ENCODE peak calls at places on chromosomes 4 and X, in ten cellular contexts. L is left lobe of liver; D is pancreas; N is hepatocyte; V is EL; R is AG04449; T is testis; E is HTR-8/SVneo; Y is kidney epithelial cell; F is stimulated activated CD4-positive, alpha-beta T cell treated with anti-CD3 and anti-CD28 coated beads, Interleukin-2, amount 100 ng/mL, for 48 hours. S is an unnamed sample.

GRCh38 chrX:34655496-34656258 is 1.4 kb downstream of the TMEM47 start:
- DNase-seq in L (no peak), D (no peak), N (no peak), V (peak), R (no peak), T (no peak), E (no peak), Y (no peak), F (no peak), S (peak)

GRCh38 chr4:108738307-108738706 is 24.5 kb downstream of the ETNPPL start:
- DNase-seq in L (no peak), D (no peak), N (no peak), V (peak), R (no peak), T (no peak), E (no peak), Y (no peak), F (no peak), S (no peak)

GRCh38 chrX:104137496-104137895 is 19.3 kb downstream of the SLC25A53 start:
- DNase-seq in L (no peak), D (no peak), N (no peak), V (peak), R (no peak), T (peak), E (no peak), Y (no peak), F (no peak), S (peak)

GRCh38 chr4:150006197-150006596 is 72.0 kb upstream of the DCLK2 start:
- DNase-seq in L (no peak), D (no peak), N (no peak), V (peak), R (no peak), T (no peak), E (no peak), Y (no peak), F (no peak), S (no peak)

GRCh38 chr4:88706574-88706973 is 8.9 kb upstream of the NAP1L5 start:
- DNase-seq in L (no peak), D (no peak), N (peak), V (peak), R (no peak), T (peak), E (peak), Y (no peak), F (no peak), S (peak)

GRCh38 chr4:8274772-8275241 is 5.3 kb downstream of the HTRA3 start:
- DNase-seq in L (peak), D (peak), N (peak), V (peak), R (peak), T (peak), E (peak), Y (no peak), F (no peak), S (peak)

GRCh38 chr4:105837037-105837436 is 58.2 kb upstream of the NPNT start:
- DNase-seq in L (no peak), D (no peak), N (no peak), V (no peak), R (no peak), T (no peak), E (no peak), Y (no peak), F (no peak), S (no peak)

GRCh38 chr4:178937130-178937529 is 1494.9 kb upstream of the AGA start:
- DNase-seq in L (no peak), D (no peak), N (no peak), V (no peak), R (no peak), T (no peak), E (peak), Y (no peak), F (no peak), S (no peak)

GRCh38 chr4:96016615-96017299 is 176.9 kb downstream of the PDHA2 start:
- DNase-seq in L (no peak), D (no peak), N (peak), V (no peak), R (no peak), T (no peak), E (no peak), Y (no peak), F (no peak), S (no peak)

GRCh38 chr4:98469776-98470175 is 188.6 kb downstream of the TSPAN5 start:
- DNase-seq in L (no peak), D (no peak), N (no peak), V (peak), R (no peak), T (no peak), E (no peak), Y (no peak), F (no peak), S (no peak)

GRCh38 chr4:10722957-10723356 is 38.4 kb upstream of the CLNK start:
- DNase-seq in L (no peak), D (no peak), N (no peak), V (no peak), R (no peak), T (no peak), E (no peak), Y (no peak), F (no peak), S (no peak)

GRCh38 chr4:7822858-7823257 is 116.8 kb downstream of the AFAP1 start:
- DNase-seq in L (no peak), D (no peak), N (no peak), V (no peak), R (no peak), T (no peak), E (no peak), Y (no peak), F (no peak), S (no peak)

GRCh38 chr4:84479663-84480062 is 19.4 kb downstream of the NKX6-1 start:
- DNase-seq in L (no peak), D (no peak), N (no peak), V (no peak), R (no peak), T (no peak), E (no peak), Y (no peak), F (no peak), S (no peak)

GRCh38 chr4:6408263-6408662 is 64.2 kb downstream of the PPP2R2C start:
- DNase-seq in L (no peak), D (no peak), N (no peak), V (no peak), R (no peak), T (peak), E (no peak), Y (no peak), F (no peak), S (no peak)

GRCh38 chr4:184028571-184028996 is 123.5 kb downstream of the STOX2 start:
- DNase-seq in L (no peak), D (no peak), N (no peak), V (no peak), R (no peak), T (no peak), E (peak), Y (no peak), F (no peak), S (no peak)

GRCh38 chr4:173516621-173517612 is 13.1 kb downstream of the HAND2 start:
- DNase-seq in L (no peak), D (no peak), N (peak), V (no peak), R (no peak), T (no peak), E (no peak), Y (no peak), F (no peak), S (no peak)

GRCh38 chrX:38426785-38427184 is 74.4 kb downstream of the OTC start:
- DNase-seq in L (no peak), D (no peak), N (peak), V (no peak), R (no peak), T (no peak), E (no peak), Y (no peak), F (no peak), S (peak)

GRCh38 chrX:1600406-1601050 is 9.1 kb downstream of the AKAP17A start:
- DNase-seq in L (no peak), D (no peak), N (no peak), V (no peak), R (no peak), T (no peak), E (no peak), Y (no peak), F (no peak), S (no peak)

GRCh38 chr4:81166431-81166830 is 48.6 kb downstream of the PRKG2 start:
- DNase-seq in L (no peak), D (no peak), N (no peak), V (peak), R (no peak), T (no peak), E (no peak), Y (no peak), F (no peak), S (no peak)

GRCh38 chr4:655735-656151 is 18.3 kb downstream of the ATP5ME start:
- DNase-seq in L (no peak), D (no peak), N (no peak), V (no peak), R (no peak), T (no peak), E (no peak), Y (no peak), F (no peak), S (no peak)

GRCh38 chr4:42786350-42787070 is 106.0 kb upstream of the GRXCR1 start:
- DNase-seq in L (no peak), D (no peak), N (no peak), V (no peak), R (no peak), T (no peak), E (no peak), Y (no peak), F (no peak), S (peak)

GRCh38 chr4:40206421-40206820 is 9.6 kb downstream of the RHOH start:
- DNase-seq in L (no peak), D (no peak), N (no peak), V (no peak), R (no peak), T (no peak), E (no peak), Y (no peak), F (no peak), S (no peak)

GRCh38 chr4:122728781-122729330 is 3.6 kb upstream of the BBS12 start:
- DNase-seq in L (no peak), D (no peak), N (no peak), V (peak), R (no peak), T (no peak), E (no peak), Y (no peak), F (no peak), S (no peak)

GRCh38 chr4:61411241-61411640 is 211.1 kb downstream of the ADGRL3 start:
- DNase-seq in L (no peak), D (no peak), N (no peak), V (no peak), R (no peak), T (no peak), E (no peak), Y (no peak), F (no peak), S (no peak)

GRCh38 chrX:16137416-16138107 is 14.2 kb downstream of the GRPR start:
- DNase-seq in L (no peak), D (no peak), N (no peak), V (no peak), R (no peak), T (no peak), E (no peak), Y (no peak), F (no peak), S (no peak)

GRCh38 chr4:143399113-143399949 is 62.7 kb downstream of the GAB1 start:
- DNase-seq in L (no peak), D (no peak), N (peak), V (peak), R (no peak), T (no peak), E (no peak), Y (no peak), F (no peak), S (peak)

GRCh38 chrX:6015423-6015822 is 213.2 kb downstream of the NLGN4X start:
- DNase-seq in L (no peak), D (no peak), N (no peak), V (no peak), R (no peak), T (no peak), E (no peak), Y (no peak), F (no peak), S (no peak)

GRCh38 chr4:163042306-163042705 is 124.4 kb downstream of the NAF1 start:
- DNase-seq in L (no peak), D (no peak), N (no peak), V (no peak), R (no peak), T (no peak), E (no peak), Y (no peak), F (no peak), S (no peak)

GRCh38 chrX:154013614-154014360 is 5.9 kb downstream of the IRAK1 start:
- DNase-seq in L (no peak), D (no peak), N (peak), V (peak), R (no peak), T (no peak), E (peak), Y (no peak), F (no peak), S (peak)

GRCh38 chr4:6128221-6128871 is 72.0 kb downstream of the JAKMIP1 start:
- DNase-seq in L (no peak), D (no peak), N (no peak), V (no peak), R (no peak), T (no peak), E (no peak), Y (no peak), F (no peak), S (no peak)

GRCh38 chrX:19991350-19991718 is 473 bp upstream of the BCLAF3 start:
- DNase-seq in L (no peak), D (no peak), N (no peak), V (no peak), R (no peak), T (no peak), E (no peak), Y (no peak), F (no peak), S (no peak)

GRCh38 chr4:55032788-55033187 is 92.6 kb downstream of the KDR start:
- DNase-seq in L (no peak), D (no peak), N (peak), V (no peak), R (no peak), T (no peak), E (no peak), Y (no peak), F (no peak), S (no peak)